ENCODE peak calls at places on chromosomes 6 and 20, in five cellular contexts. T is GM23248, S is heart right ventricle, N is caudate nucleus, U is brain microvascular endothelial cell. V is an unnamed sample.

GRCh38 chr20:58054744-58055373 is 173.6 kb downstream of the ANKRD60 start:
- DNase-seq in T (peak; percentile 46), S (no peak), N (no peak), U (no peak), V (no peak)

GRCh38 chr6:137494281-137494966 is at the start of gene OLIG3:
- DNase-seq in T (no peak), S (no peak), N (no peak), U (no peak), V (no peak)

GRCh38 chr6:24139080-24139479 is 13.1 kb downstream of the NRSN1 start:
- DNase-seq in T (no peak), S (no peak), N (no peak), U (no peak), V (no peak)

GRCh38 chr20:4667371-4667773 is 54.3 kb upstream of the PRND start:
- DNase-seq in T (no peak), S (no peak), N (no peak), U (no peak), V (no peak)

GRCh38 chr6:40484066-40484465 is 103.1 kb downstream of the LRFN2 start:
- DNase-seq in T (no peak), S (no peak), N (no peak), U (no peak), V (no peak)

GRCh38 chr6:166005401-166005845 is 162.2 kb downstream of the TBXT start:
- DNase-seq in T (peak; percentile 60), S (peak; percentile 72), N (peak; percentile 41), U (no peak), V (no peak)

GRCh38 chr6:117206951-117207687 is 58.2 kb upstream of the VGLL2 start:
- DNase-seq in T (no peak), S (peak; percentile 28), N (no peak), U (no peak), V (no peak)

GRCh38 chr20:62487564-62488086 is 11.8 kb upstream of the GATA5 start:
- DNase-seq in T (no peak), S (no peak), N (no peak), U (no peak), V (no peak)

GRCh38 chr6:75167851-75168250 is 38.0 kb downstream of the COL12A1 start:
- DNase-seq in T (peak; percentile 46), S (no peak), N (no peak), U (no peak), V (no peak)

GRCh38 chr6:8588176-8588575 is 152.8 kb upstream of the SLC35B3 start:
- DNase-seq in T (no peak), S (no peak), N (no peak), U (no peak), V (no peak)

GRCh38 chr6:137006056-137006455 is 38.7 kb downstream of the IL20RA start:
- DNase-seq in T (no peak), S (no peak), N (no peak), U (no peak), V (no peak)

GRCh38 chr20:24575811-24576210 is 106.4 kb downstream of the SYNDIG1 start:
- DNase-seq in T (no peak), S (no peak), N (no peak), U (no peak), V (no peak)

DNA sequence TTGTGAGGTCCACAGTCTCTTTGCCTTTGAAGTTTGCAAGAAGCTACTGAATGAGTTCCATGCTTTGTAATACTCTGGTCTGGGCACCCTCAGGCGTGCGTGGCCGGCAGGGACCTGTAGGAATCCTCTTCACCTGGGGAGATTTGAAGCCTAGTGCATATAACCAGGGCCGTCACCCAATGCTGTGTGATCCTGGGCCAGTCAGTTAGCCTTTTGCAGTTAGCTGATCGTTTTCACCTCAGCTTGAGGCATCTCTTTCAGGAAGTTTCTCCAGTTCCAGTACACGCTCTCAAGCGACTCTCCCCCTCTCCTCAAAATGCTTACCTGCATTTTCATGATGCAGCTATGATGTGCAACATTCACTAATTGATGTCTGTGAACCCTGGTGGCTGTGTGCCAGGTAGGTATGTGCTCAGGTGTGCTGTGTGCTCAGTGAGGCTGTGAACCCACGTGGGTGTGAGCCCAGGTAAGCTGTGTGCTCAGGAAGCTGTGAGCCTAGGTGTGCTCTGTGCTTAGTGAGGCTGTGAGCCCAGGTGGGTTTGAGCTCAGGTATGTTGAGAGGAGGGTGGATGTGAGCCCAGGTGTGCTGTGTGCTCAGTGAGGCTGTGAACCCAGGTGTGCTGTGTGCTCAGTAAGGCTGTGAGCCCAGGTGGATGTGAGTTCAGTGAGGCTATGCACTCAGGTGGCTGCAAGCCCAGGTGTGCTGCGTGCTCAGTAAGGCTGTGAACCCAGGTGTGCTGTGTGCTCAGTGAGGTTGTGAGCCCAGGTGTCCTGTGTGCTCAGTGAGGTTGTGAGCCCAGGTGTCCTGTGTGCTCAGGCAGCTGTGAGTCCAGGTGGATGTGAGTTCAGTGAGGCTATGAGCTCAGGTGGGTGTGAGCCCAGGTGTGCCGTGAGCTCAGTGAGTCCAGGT is 120.4 kb downstream of the PHACTR3 start:
- DNase-seq in T (no peak), S (no peak), N (no peak), U (no peak), V (no peak)
- H3K27ac ChIP-seq in T (no peak overlapping the region), S (no peak overlapping the region), N (no peak overlapping the region), U (no peak overlapping the region), V (no peak overlapping the region)

GRCh38 chr20:35883778-35884540 is 70.3 kb downstream of the SCAND1 start:
- DNase-seq in T (peak; percentile 100), S (peak; percentile 70), N (peak; percentile 70), U (peak; percentile 100), V (peak; percentile 72)
- H3K27ac ChIP-seq in T (peak overlapping the region; percentile 100), S (no peak overlapping the region), N (no peak overlapping the region), U (peak overlapping the region; percentile 96), V (no peak overlapping the region)

GRCh38 chr6:11297376-11297729 is 64.9 kb upstream of the NEDD9 start:
- DNase-seq in T (no peak), S (no peak), N (no peak), U (no peak), V (no peak)

GRCh38 chr6:11294263-11294662 is 61.8 kb upstream of the NEDD9 start:
- DNase-seq in T (no peak), S (no peak), N (no peak), U (no peak), V (no peak)

GRCh38 chr6:11295969-11296368 is 63.5 kb upstream of the NEDD9 start:
- DNase-seq in T (no peak), S (no peak), N (no peak), U (no peak), V (no peak)

GRCh38 chr6:11296449-11297375 is 64.2 kb upstream of the NEDD9 start:
- DNase-seq in T (no peak), S (no peak), N (no peak), U (no peak), V (no peak)

DNA sequence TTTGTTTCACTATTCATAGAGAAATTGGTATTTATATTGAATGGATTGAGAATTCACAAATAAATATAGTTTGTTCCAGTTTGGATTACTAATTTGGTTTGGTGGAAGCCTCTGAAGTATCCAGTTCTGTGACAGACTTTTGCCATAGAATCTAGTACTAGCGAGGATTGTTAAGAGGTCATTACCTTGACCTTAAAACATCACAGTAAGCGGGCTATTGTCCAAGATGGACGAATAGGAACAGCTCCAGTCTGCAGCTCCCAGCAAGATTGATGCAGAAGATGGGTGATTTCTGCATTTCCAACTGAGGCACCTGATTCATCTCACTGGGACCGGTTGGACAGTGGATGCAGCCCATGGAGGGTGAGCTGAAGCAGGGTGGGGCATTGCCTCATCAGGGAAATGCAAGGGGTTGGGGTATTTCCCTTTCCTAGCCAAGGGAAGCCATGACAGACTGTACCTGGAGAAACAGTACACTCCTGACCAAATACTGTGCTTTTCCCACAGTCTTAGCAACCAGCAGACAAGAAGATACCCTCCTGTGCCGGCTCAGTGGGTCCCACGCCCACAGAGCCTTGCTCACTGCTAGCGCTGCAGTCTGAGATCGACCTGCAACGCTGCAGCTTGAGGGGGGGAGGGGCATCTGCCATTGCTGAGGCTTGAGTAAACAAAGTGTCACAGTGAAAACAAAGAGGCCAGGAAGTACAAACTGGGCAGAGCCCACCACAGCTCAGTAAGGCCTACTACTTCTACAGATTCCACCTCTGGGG is 66.4 kb upstream of the NEDD9 start:
- DNase-seq in T (no peak), S (no peak), N (no peak), U (peak; percentile 74), V (no peak)
- H3K27ac ChIP-seq in T (no peak overlapping the region), S (no peak overlapping the region), N (no peak overlapping the region), U (peak overlapping the region; percentile 23), V (no peak overlapping the region)

GRCh38 chr6:168240147-168240546 is 79.4 kb downstream of the DACT2 start:
- DNase-seq in T (no peak), S (no peak), N (no peak), U (no peak), V (no peak)
- H3K27ac ChIP-seq in T (no peak overlapping the region), S (no peak overlapping the region), N (no peak overlapping the region), U (no peak overlapping the region), V (no peak overlapping the region)

DNA sequence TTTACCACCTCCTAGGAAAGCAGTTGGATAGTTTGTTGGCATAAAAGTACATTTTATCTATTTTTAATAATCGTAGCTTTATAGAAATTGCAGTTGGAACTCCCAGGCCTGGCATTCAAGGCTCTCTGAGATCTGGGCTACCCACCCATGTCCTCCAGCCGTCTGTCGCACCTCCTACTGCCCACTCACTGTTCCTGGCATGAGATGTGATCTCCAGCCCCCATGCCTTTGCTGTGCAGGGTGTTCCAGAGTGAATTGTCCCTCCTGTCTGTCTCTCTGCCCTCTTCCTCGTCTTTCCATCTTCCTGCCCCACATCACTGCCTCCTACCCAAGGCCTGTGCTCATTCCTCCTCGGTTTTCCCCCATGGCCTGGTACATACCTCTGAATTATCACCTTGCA is 50.7 kb downstream of the PTPN1 start:
- DNase-seq in T (no peak), S (no peak), N (no peak), U (no peak), V (no peak)
- H3K27ac ChIP-seq in T (peak overlapping the region; percentile 80), S (no peak overlapping the region), N (peak overlapping the region; percentile 71), U (peak overlapping the region; percentile 69), V (no peak overlapping the region)

GRCh38 chr20:7728373-7728772 is 211.9 kb downstream of the HAO1 start:
- DNase-seq in T (peak; percentile 72), S (no peak), N (no peak), U (no peak), V (no peak)

GRCh38 chr20:7723284-7723683 is 217.0 kb downstream of the HAO1 start:
- DNase-seq in T (peak; percentile 73), S (no peak), N (no peak), U (no peak), V (no peak)

GRCh38 chr20:7722564-7722963 is 217.7 kb downstream of the HAO1 start:
- DNase-seq in T (peak; percentile 68), S (no peak), N (no peak), U (no peak), V (no peak)
- H3K27ac ChIP-seq in T (peak overlapping the region; percentile 7), S (no peak overlapping the region), N (no peak overlapping the region), U (no peak overlapping the region), V (no peak overlapping the region)

DNA sequence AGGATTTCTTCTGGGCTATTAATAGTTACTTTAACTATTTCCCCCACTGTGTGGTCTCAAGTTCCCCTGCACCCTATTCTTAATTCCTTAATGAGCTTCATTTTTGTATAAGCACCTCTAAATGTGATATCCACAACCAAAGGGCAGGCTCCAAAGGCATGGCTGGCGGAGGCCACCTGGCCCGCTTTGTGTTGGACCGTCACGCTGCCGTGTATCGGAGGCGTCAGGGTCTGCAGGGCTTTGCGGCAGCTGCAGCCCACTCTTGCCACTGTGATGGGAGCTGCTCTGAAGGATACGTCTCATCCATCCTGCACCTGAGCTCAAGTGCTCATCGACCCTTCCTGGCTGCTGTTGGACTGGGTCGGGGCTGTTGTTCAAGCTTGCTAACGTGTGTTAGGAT is 177.6 kb downstream of the ARID1B start:
- DNase-seq in T (no peak), S (no peak), N (no peak), U (no peak), V (no peak)
- H3K27ac ChIP-seq in T (peak overlapping the region; percentile 95), S (no peak overlapping the region), N (no peak overlapping the region), U (no peak overlapping the region), V (no peak overlapping the region)